ENCODE peak calls at places on chromosomes 3 and 15, in five cellular contexts. S is MM.1S, V is left ventricle myocardium inferior, X is breast epithelium, H is psoas muscle. L is an unnamed sample.

GRCh38 chr15:28783873-28784272 is 64.6 kb downstream of the GOLGA6L7 start:
- DNase-seq in S (no peak), V (no peak), X (no peak), H (no peak), L (no peak)

GRCh38 chr3:49027634-49028033 is 1.6 kb downstream of the IMPDH2 start:
- DNase-seq in S (no peak), V (no peak), X (no peak), H (no peak), L (no peak)

GRCh38 chr3:66494964-66495581 is 5.7 kb downstream of the LRIG1 start:
- DNase-seq in S (no peak), V (no peak), X (no peak), H (no peak), L (no peak)

GRCh38 chr3:177282028-177282655 is 84.9 kb upstream of the TBL1XR1 start:
- DNase-seq in S (peak; percentile 65), V (no peak), X (no peak), H (no peak), L (no peak)

GRCh38 chr3:171788546-171789351 is 21.5 kb downstream of the PLD1 start:
- DNase-seq in S (no peak), V (no peak), X (no peak), H (no peak), L (no peak)

GRCh38 chr3:46282696-46283095 is 40.4 kb downstream of the CCR3 start:
- DNase-seq in S (no peak), V (no peak), X (no peak), H (no peak), L (no peak)

GRCh38 chr15:70344666-70345065 is 246.9 kb upstream of the TLE3 start:
- DNase-seq in S (no peak), V (no peak), X (no peak), H (no peak), L (no peak)

GRCh38 chr3:55725681-55726500 is 238.8 kb upstream of the WNT5A start:
- DNase-seq in S (no peak), V (no peak), X (no peak), H (no peak), L (no peak)

GRCh38 chr3:125602752-125603649 is 7.7 kb upstream of the OSBPL11 start:
- DNase-seq in S (no peak), V (no peak), X (no peak), H (no peak), L (no peak)

GRCh38 chr3:99439892-99440291 is 198.5 kb upstream of the COL8A1 start:
- DNase-seq in S (no peak), V (no peak), X (no peak), H (no peak), L (no peak)

GRCh38 chr15:63939531-63940130 is 105.9 kb upstream of the HERC1 start:
- DNase-seq in S (no peak), V (peak; percentile 39), X (no peak), H (peak; percentile 55), L (no peak)

GRCh38 chr3:153142961-153143360 is 19.1 kb upstream of the RAP2B start:
- DNase-seq in S (no peak), V (no peak), X (no peak), H (no peak), L (no peak)

GRCh38 chr3:123780656-123781055 is 103.5 kb downstream of the MYLK start:
- DNase-seq in S (no peak), V (no peak), X (no peak), H (no peak), L (no peak)

GRCh38 chr3:49659756-49660155 is 14.4 kb upstream of the APEH start:
- DNase-seq in S (no peak), V (no peak), X (no peak), H (no peak), L (no peak)

GRCh38 chr15:39786444-39787056 is 3.9 kb upstream of the FSIP1 start:
- DNase-seq in S (peak; percentile 63), V (no peak), X (no peak), H (no peak), L (no peak)

GRCh38 chr3:126034481-126035361 is 49.2 kb downstream of the SLC41A3 start:
- DNase-seq in S (no peak), V (no peak), X (no peak), H (no peak), L (peak; percentile 66)

GRCh38 chr3:18716821-18717220 is 291.7 kb upstream of the SATB1 start:
- DNase-seq in S (no peak), V (no peak), X (no peak), H (no peak), L (no peak)
- H3K4me3 ChIP-seq in S (no peak overlapping the region), V (no peak overlapping the region), X (no peak overlapping the region), H (no peak overlapping the region), L (no peak overlapping the region)

DNA sequence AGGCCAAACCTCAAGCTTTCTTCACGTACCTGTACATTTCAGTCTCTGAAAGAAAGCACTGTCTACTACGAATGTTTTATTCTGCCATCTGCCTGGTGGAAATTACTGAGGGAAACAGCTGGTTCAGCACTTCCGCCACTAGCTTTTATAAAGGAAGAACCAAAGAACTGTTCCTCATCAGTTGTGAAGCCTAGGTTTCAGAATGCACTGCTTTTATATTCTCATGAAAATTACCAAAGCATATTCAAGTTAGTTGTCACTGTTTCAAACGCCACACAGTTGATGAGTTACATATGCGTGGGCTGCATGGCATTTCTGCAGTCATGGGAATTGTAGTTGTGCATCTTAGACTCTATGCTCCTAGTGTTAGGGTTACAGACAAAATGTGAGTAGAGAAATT is 21.5 kb upstream of the ZBTB38 start:
- DNase-seq in S (no peak), V (no peak), X (no peak), H (no peak), L (no peak)
- H3K27ac ChIP-seq in S (no peak overlapping the region), V (no peak overlapping the region), X (no peak overlapping the region), H (no peak overlapping the region), L (no peak overlapping the region)

GRCh38 chr3:52388933-52389332 is 56.0 kb downstream of the SEMA3G start:
- DNase-seq in S (no peak), V (no peak), X (no peak), H (no peak), L (no peak)
- TF ChIP-seq CTCF in S (no peak), V (no peak), X (no peak), H (no peak), L (no peak)

DNA sequence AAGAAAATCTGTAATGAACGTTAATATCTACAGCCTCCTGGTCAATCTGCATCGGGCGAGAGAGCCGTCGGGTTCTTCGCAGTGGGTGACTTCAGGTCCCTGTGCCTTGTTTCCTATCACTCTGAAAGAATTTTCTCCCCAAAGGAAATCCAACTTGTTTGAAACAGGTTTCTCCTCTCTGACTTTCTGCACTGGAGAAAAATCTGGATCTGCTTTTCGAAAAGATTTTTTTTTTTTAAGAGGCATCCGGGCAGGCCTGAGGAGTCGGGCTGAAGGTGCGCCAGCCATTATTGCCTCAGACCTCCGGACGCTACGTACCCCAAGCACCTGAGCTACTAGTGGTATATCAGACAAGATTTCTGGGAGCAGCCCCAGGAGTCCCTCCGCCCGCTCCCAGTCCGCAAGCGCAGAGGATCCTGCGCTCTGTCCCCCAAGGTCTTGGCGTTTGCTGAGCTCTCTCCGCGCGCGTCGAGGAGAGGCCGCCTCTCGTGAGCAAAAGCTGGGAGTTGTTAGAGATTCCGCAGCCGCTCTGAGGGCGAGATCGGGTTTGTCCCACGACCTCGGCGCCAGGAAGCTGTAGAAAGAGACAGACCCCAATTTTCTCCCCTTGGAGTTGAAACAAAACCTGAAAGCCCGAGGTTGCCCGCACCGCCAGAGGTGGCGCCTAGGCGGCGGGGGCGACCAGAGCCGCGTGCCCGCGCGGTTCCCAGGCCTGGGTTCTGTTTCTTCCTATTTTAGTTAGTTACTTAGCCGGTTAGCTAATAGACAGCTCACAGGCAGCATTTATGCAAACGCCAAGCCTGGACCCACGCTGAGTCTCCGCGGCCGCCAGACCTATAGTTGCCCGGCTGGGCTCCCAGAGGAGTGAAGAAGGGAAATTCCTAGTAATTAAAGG is 72.4 kb upstream of the POLG start:
- DNase-seq in S (no peak), V (no peak), X (no peak), H (no peak), L (no peak)
- H3K4me3 ChIP-seq in S (no peak overlapping the region), V (peak overlapping the region; percentile 24), X (peak overlapping the region; percentile 2), H (peak overlapping the region; percentile 34), L (no peak overlapping the region)

DNA sequence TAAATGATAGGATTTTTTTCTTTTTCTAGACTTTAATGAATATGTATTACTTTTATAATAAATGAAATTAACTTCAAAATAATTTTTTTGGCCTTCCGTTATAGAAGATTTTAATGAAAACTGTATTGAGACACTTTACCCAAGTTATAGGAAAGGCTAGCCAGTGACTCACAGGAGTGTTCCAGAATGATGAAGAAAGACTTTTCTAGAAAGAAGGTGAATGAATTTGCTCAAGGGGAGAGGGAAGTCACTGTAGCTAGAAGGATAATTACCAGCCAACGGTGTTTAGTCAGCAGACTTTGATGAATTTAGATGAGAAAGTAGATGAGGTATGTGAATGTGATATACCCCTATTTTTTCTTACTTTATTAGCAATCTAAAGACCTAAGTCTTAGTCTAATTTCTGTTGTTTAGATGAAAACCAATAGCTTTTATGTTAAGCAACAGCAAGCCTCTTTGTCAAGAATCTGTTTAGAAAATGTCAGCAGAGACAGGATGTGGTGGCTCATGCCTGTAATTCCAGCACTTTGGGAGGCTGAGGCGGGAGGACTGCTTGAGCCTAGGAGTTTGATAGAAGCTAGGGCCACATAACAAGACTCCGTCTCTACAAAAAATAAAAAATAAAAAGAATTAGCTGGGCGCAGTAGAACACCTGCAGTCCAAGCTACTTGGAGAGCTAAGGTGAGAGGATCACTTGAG is 3.2 kb downstream of the ALAS1 start:
- DNase-seq in S (no peak), V (no peak), X (no peak), H (no peak), L (no peak)
- H3K27ac ChIP-seq in S (no peak overlapping the region), V (peak overlapping the region; percentile 7), X (no peak overlapping the region), H (no peak overlapping the region), L (no peak overlapping the region)